ENCODE peak calls at places on chromosomes 12 and 14, in five cellular contexts. Z, C, N, F and G are unnamed samples.
A peak's percentile ranks its signal among the peaks of the same experiment; 100 is the strongest.

GRCh38 chr12:116861331-116861730 is 19.9 kb downstream of the HRK start:
- DNase-seq in Z (peak; percentile 54), F (peak; percentile 74), C (peak; percentile 69), N (peak; percentile 61), G (peak; percentile 22)

GRCh38 chr12:62604856-62605255 is 138.2 kb downstream of the MON2 start:
- DNase-seq in N (peak; percentile 58), F (peak; percentile 36), Z (no peak), C (no peak), G (no peak)

GRCh38 chr14:104232070-104232484 is 93.7 kb downstream of the KIF26A start:
- DNase-seq in F (no peak), C (no peak), N (no peak), Z (no peak), G (no peak)

GRCh38 chr12:104164635-104165034 is 26.6 kb upstream of the NFYB start:
- DNase-seq in Z (no peak), F (no peak), C (no peak), N (no peak), G (no peak)

GRCh38 chr12:122354958-122355641 is 67.4 kb downstream of the CLIP1 start:
- DNase-seq in Z (no peak), N (no peak), F (no peak), C (no peak), G (no peak)

GRCh38 chr12:80166751-80167150 is 67.4 kb downstream of the OTOGL start:
- DNase-seq in F (no peak), Z (no peak), C (no peak), N (no peak), G (no peak)

GRCh38 chr12:51075390-51075789 is 8.0 kb downstream of the CSRNP2 start:
- DNase-seq in N (no peak), Z (no peak), F (no peak), C (no peak), G (no peak)

GRCh38 chr12:42385341-42385841 is 59.4 kb downstream of the PPHLN1 start:
- DNase-seq in C (no peak), F (no peak), Z (no peak), N (no peak), G (no peak)

GRCh38 chr12:28223853-28224252 is 33.6 kb downstream of the CCDC91 start:
- DNase-seq in Z (no peak), F (no peak), N (no peak), C (no peak), G (no peak)

GRCh38 chr12:78085562-78086182 is 255.0 kb downstream of the NAV3 start:
- DNase-seq in F (no peak), N (peak; percentile 58), Z (peak; percentile 41), C (no peak), G (no peak)

GRCh38 chr12:26937443-26937862 is 328 bp downstream of the INTS13 start:
- DNase-seq in F (no peak), N (no peak), Z (peak; percentile 17), C (no peak), G (no peak)

GRCh38 chr12:66962316-66962715 is 283.4 kb upstream of the GRIP1 start:
- DNase-seq in Z (no peak), N (peak; percentile 16), F (no peak), C (no peak), G (no peak)

GRCh38 chr14:51079489-51079888 is 15.4 kb downstream of the TRIM9 start:
- DNase-seq in Z (no peak), F (no peak), C (no peak), N (no peak), G (no peak)

GRCh38 chr12:68451261-68452091 is 119.3 kb upstream of the MDM1 start:
- DNase-seq in N (peak; percentile 92), F (peak; percentile 76), C (peak; percentile 22), Z (peak; percentile 27), G (no peak)

GRCh38 chr12:122834921-122835692 is at the start of gene HIP1R:
- DNase-seq in C (peak; percentile 83), N (peak; percentile 14), F (no peak), Z (peak; percentile 27), G (no peak)

GRCh38 chr14:95675486-95675885 is 10.7 kb upstream of the TCL1B start:
- DNase-seq in C (no peak), F (no peak), Z (no peak), N (no peak), G (no peak)

GRCh38 chr12:774051-774614 is 21.8 kb downstream of the WNK1 start:
- DNase-seq in C (no peak), Z (no peak), N (no peak), F (no peak), G (no peak)

GRCh38 chr14:104897286-104898194 is 27.1 kb upstream of the PLD4 start:
- DNase-seq in C (no peak), F (no peak), Z (no peak), N (no peak), G (no peak)

GRCh38 chr14:66238969-66239368 is 247.2 kb upstream of the CCDC196 start:
- DNase-seq in N (no peak), C (no peak), Z (no peak), F (no peak), G (no peak)

GRCh38 chr12:3285570-3285969 is 205.4 kb upstream of the PRMT8 start:
- DNase-seq in Z (no peak), N (no peak), F (no peak), C (no peak), G (no peak)

GRCh38 chr12:67430708-67431335 is 161.7 kb downstream of the CAND1 start:
- DNase-seq in Z (peak; percentile 19), F (no peak), N (peak; percentile 14), C (no peak), G (no peak)

GRCh38 chr14:55807536-55807935 is 227.5 kb downstream of the KTN1 start:
- DNase-seq in C (no peak), N (no peak), Z (no peak), F (no peak), G (no peak)

GRCh38 chr14:74967618-74968017 is 12.2 kb upstream of the PGF start:
- DNase-seq in Z (no peak), N (no peak), C (no peak), F (no peak), G (no peak)

GRCh38 chr14:57182760-57183503 is 85.8 kb downstream of the EXOC5 start:
- DNase-seq in C (peak; percentile 11), F (no peak), N (peak; percentile 8), Z (peak; percentile 67), G (no peak)

GRCh38 chr14:101109347-101109638 is 205.8 kb upstream of the RTL1 start:
- DNase-seq in Z (no peak), N (no peak), C (no peak), F (no peak), G (no peak)

GRCh38 chr14:70665448-70666363 is 24.0 kb downstream of the TTC9 start:
- DNase-seq in F (no peak), N (peak; percentile 59), C (peak; percentile 71), Z (peak; percentile 94), G (no peak)

GRCh38 chr14:75259510-75259855 is 19.1 kb upstream of the FOS start:
- DNase-seq in Z (peak; percentile 10), C (no peak), N (no peak), F (peak; percentile 73), G (no peak)

GRCh38 chr12:46664771-46665287 is 161.0 kb downstream of the SLC38A4 start:
- DNase-seq in F (peak; percentile 86), C (peak; percentile 29), N (peak; percentile 93), Z (peak; percentile 96), G (peak; percentile 78)

GRCh38 chr12:16939871-16940306 is 333.9 kb upstream of the LMO3 start:
- DNase-seq in C (peak; percentile 46), F (peak; percentile 50), N (peak; percentile 9), Z (peak; percentile 81), G (peak; percentile 55)